ENCODE peak calls at places on chromosomes 12 and 14, in ten cellular contexts. D, E, Y, Z, K, A, Q, W, O and R are unnamed samples.

GRCh38 chr12:40693503-40693863 is 1.2 kb downstream of the CNTN1 start:
- DNase-seq in O (no peak), Y (no peak), A (no peak), W (no peak), D (no peak), E (no peak), Z (no peak), K (no peak), Q (peak), R (no peak)

GRCh38 chr14:100688051-100688450 is 38.6 kb upstream of the DLK1 start:
- DNase-seq in Z (no peak), A (no peak), D (no peak), W (no peak), Y (no peak), Q (no peak), O (no peak), K (no peak), E (no peak), R (no peak)

GRCh38 chr12:106865685-106866084 is 90.0 kb upstream of the TMEM263 start:
- DNase-seq in E (no peak), A (no peak), Y (no peak), W (no peak), K (no peak), O (no peak), Z (no peak), Q (peak), D (no peak), R (no peak)

GRCh38 chr12:106709068-106709511 is 65.4 kb upstream of the RIC8B start:
- DNase-seq in D (no peak), A (no peak), Z (no peak), W (no peak), E (no peak), O (no peak), K (no peak), Y (no peak), Q (peak), R (no peak)

GRCh38 chr12:125533434-125534029 is 468.3 kb downstream of the AACS start:
- DNase-seq in W (peak), E (peak), Z (peak), Q (peak), A (no peak), O (peak), Y (no peak), D (peak), K (no peak), R (peak)

GRCh38 chr12:55720894-55721444 is 776 bp downstream of the RDH5 start:
- DNase-seq in D (peak), A (peak), W (no peak), Z (no peak), E (no peak), O (peak), K (peak), Q (peak), Y (peak), R (no peak)

GRCh38 chr12:113443030-113443539 is 20.9 kb downstream of the SDSL start:
- DNase-seq in W (no peak), Z (no peak), D (no peak), Y (no peak), Q (no peak), K (no peak), A (no peak), O (no peak), E (no peak), R (no peak)

GRCh38 chr12:113196996-113197395 is 11.5 kb downstream of the RITA1 start:
- DNase-seq in A (peak), W (no peak), Y (peak), Q (peak), E (peak), Z (peak), O (no peak), K (peak), D (peak), R (peak)

GRCh38 chr12:24507827-24508226 is 441.1 kb downstream of the BCAT1 start:
- DNase-seq in O (no peak), K (no peak), W (no peak), Q (no peak), E (no peak), D (no peak), A (peak), Z (no peak), Y (no peak), R (no peak)

GRCh38 chr12:57658890-57659289 is 25.9 kb upstream of the B4GALNT1 start:
- DNase-seq in Y (no peak), A (no peak), E (no peak), Q (no peak), D (no peak), O (no peak), K (no peak), Z (no peak), W (no peak), R (no peak)

GRCh38 chr14:37422748-37423147 is 172.3 kb downstream of the FOXA1 start:
- DNase-seq in K (no peak), Y (no peak), A (no peak), Z (no peak), E (no peak), W (no peak), D (no peak), Q (no peak), O (no peak), R (no peak)

DNA sequence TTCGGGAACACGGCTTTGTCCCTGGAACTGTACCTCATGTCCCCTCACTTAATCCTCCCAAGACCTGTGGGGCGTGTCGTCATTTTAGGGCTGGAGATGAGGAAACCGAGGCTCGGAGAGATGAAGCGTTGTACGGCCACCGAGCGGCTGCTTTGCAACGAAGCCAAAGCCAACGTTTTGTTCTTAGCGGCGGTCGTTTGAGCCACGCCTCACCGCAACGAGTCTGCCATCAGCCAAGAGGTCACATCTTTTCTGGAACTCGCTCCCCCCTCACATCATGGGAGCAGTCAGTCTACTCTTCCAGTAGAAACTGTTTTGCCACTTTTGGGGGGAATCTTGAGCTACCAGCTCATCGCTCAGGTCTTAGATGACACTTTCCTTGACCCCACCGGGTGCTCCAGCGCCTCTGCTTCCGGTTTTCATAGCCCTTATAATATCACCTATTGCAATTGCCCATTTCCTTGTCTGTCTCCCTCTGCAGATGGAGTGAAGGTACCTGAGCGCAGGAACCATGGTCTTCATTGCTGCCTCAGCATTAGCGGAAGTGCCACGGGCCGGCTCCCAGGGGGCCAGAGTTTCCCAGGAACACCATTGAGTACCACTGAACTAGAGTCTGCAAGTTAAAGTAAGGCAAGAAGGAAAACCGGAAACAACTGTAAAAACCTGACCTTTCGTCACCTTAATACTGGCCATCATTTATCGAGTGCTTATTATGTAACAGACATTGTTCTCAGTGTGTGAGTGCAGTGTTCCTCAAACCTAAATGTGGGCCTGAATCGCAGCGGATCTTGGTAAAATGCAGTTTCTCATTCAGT is 19.6 kb downstream of the NINJ2 start:
- DNase-seq in E (no peak), Y (no peak), A (no peak), Q (peak), Z (no peak), D (no peak), K (no peak), W (no peak), O (no peak), R (peak)
- TF ChIP-seq CTCF in E (no peak), Y (no peak), A (no peak), Q (no peak), Z (no peak), D (no peak), K (no peak), W (no peak), O (no peak), R (no peak)

GRCh38 chr12:27779837-27780611 is at the start of the genes KLHL42 and MANSC4:
- DNase-seq in Z (peak), Q (peak), K (peak), E (peak), Y (peak), D (peak), A (peak), O (peak), W (peak), R (peak)
- TF ChIP-seq CTCF in Z (no peak), Q (peak), K (no peak), E (no peak), Y (no peak), D (no peak), A (no peak), O (no peak), W (no peak), R (no peak)

GRCh38 chr12:31235868-31236395 is 90.0 kb downstream of the SINHCAF start:
- DNase-seq in E (no peak), Y (no peak), W (no peak), D (no peak), O (no peak), K (no peak), Z (no peak), Q (peak), A (no peak), R (no peak)

GRCh38 chr12:31234053-31234835 is 91.7 kb downstream of the SINHCAF start:
- DNase-seq in O (no peak), Q (peak), Z (no peak), E (no peak), W (no peak), Y (no peak), K (no peak), D (no peak), A (no peak), R (no peak)

GRCh38 chr12:31236998-31237637 is 88.8 kb downstream of the SINHCAF start:
- DNase-seq in W (no peak), D (no peak), K (peak), Q (peak), A (no peak), Z (no peak), Y (no peak), E (no peak), O (no peak), R (no peak)

GRCh38 chr12:31233061-31233730 is 92.8 kb downstream of the SINHCAF start:
- DNase-seq in K (no peak), Q (peak), Y (no peak), A (no peak), O (no peak), E (no peak), W (no peak), D (no peak), Z (no peak), R (no peak)

GRCh38 chr12:31234955-31235867 is 90.7 kb downstream of the SINHCAF start:
- DNase-seq in Y (peak), A (peak), Q (peak), O (no peak), Z (no peak), K (no peak), D (peak), W (peak), E (no peak), R (no peak)
- TF ChIP-seq CTCF in Y (peak), A (peak), Q (peak), O (peak), Z (peak), K (no peak), D (peak), W (peak), E (peak), R (no peak)

GRCh38 chr12:81261508-81262207 is 183.8 kb downstream of the ACSS3 start:
- DNase-seq in Z (no peak), Y (no peak), Q (peak), O (no peak), E (no peak), D (no peak), K (no peak), W (no peak), A (no peak), R (no peak)

GRCh38 chr12:81255947-81256346 is 178.1 kb downstream of the ACSS3 start:
- DNase-seq in A (no peak), Q (peak), Z (no peak), W (no peak), Y (no peak), E (no peak), K (no peak), D (no peak), O (no peak), R (no peak)

GRCh38 chr12:81255456-81255855 is 177.6 kb downstream of the ACSS3 start:
- DNase-seq in D (no peak), A (no peak), Q (peak), K (no peak), Y (no peak), W (no peak), O (no peak), E (no peak), Z (no peak), R (no peak)

GRCh38 chr12:81259360-81259759 is 181.5 kb downstream of the ACSS3 start:
- DNase-seq in K (no peak), Q (no peak), W (no peak), Z (no peak), D (no peak), E (no peak), Y (no peak), O (no peak), A (no peak), R (no peak)

DNA sequence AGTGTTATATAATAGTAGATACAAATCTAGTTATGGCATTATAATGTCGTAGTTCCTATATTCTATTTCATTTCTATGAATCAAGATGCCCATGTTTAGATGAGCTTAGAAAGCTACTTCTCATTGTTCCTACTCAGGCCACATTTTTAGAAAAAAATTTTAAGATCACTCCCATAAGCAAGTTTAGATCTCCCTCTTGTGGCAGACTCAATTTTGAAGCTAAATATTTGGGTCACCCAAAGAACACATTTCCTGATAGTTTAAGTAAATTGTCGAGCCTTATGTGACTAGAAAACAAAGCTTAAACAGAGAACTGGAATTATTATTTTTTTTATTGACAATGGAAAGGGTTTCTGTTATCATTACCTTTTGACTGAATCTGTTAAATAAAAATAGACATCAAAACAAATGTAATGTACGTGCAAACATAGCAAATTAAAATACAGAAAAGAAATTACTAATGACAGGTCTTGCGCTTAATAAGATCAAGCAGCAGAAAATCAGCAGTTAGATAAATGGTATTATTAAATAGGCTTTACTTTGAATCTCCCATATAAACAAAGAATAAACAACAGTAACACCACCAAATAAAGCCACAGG is 180.2 kb downstream of the ACSS3 start:
- DNase-seq in K (no peak), Z (peak), O (no peak), A (peak), E (no peak), W (no peak), Q (no peak), D (peak), Y (peak), R (no peak)
- TF ChIP-seq CTCF in K (no peak), Z (peak), O (no peak), A (peak), E (peak), W (peak), Q (peak), D (peak), Y (peak), R (no peak)

GRCh38 chr12:49972641-49973360 is at the start of gene AQP6:
- DNase-seq in Q (peak), A (no peak), Z (no peak), O (peak), E (no peak), W (no peak), D (no peak), Y (no peak), K (no peak), R (no peak)

GRCh38 chr12:49974677-49975369 is 2.1 kb downstream of the AQP6 start:
- DNase-seq in E (no peak), K (no peak), Z (no peak), Q (peak), W (no peak), Y (no peak), O (no peak), A (no peak), D (no peak), R (no peak)

GRCh38 chr12:49973361-49973830 is 649 bp downstream of the AQP6 start:
- DNase-seq in Y (no peak), A (no peak), D (no peak), Q (no peak), O (no peak), W (no peak), K (no peak), E (no peak), Z (no peak), R (no peak)

GRCh38 chr12:49975370-49975761 is 2.6 kb downstream of the AQP6 start:
- DNase-seq in O (no peak), A (no peak), Q (peak), Z (no peak), Y (no peak), K (no peak), W (no peak), D (no peak), E (no peak), R (no peak)

GRCh38 chr12:49974231-49974675 is 1.5 kb downstream of the AQP6 start:
- DNase-seq in W (no peak), Q (peak), E (no peak), O (no peak), Y (peak), K (peak), A (peak), D (peak), Z (peak), R (no peak)
- TF ChIP-seq CTCF in W (peak), Q (peak), E (no peak), O (no peak), Y (peak), K (peak), A (peak), D (peak), Z (peak), R (no peak)

DNA sequence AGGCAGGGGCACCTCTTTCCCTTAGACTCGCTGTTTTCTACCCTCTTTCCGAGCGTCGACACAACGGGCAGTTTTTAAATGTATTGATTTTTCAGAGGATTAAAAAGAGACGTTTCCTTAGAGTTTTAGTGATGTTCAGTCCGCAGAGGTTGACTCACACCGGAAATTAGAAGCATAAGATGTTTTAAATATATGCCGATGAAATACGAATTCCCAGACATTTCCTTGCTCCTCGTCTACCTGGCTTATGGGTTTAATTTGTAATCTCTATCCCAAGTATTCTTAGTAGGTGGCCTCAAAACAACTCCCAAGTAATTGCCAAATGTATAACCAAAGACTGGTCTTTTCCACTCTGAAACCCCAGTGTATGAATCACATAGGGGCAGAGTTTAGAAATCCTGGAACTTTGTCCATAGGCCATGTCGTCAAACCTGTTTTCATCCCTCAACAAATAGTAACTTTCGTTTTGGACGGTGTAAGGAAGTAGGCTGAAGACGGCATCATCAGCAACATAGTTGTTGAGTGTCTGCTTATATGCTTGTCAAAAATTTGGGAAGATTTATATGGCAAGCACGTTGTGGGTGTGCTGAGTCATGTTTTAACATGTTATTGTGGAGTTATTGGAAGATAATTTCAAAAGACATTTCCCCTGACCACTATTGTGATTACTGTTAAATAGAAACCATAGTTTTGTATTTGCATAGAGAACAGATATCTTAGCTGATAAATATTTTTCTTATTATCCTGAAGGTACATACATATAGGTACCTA is 824 bp downstream of the TBK1 start:
- DNase-seq in Y (peak), D (peak), O (no peak), A (peak), K (no peak), W (no peak), Z (peak), Q (no peak), E (peak), R (peak)
- TF ChIP-seq CTCF in Y (no peak), D (no peak), O (no peak), A (no peak), K (no peak), W (no peak), Z (no peak), Q (no peak), E (no peak), R (no peak)

DNA sequence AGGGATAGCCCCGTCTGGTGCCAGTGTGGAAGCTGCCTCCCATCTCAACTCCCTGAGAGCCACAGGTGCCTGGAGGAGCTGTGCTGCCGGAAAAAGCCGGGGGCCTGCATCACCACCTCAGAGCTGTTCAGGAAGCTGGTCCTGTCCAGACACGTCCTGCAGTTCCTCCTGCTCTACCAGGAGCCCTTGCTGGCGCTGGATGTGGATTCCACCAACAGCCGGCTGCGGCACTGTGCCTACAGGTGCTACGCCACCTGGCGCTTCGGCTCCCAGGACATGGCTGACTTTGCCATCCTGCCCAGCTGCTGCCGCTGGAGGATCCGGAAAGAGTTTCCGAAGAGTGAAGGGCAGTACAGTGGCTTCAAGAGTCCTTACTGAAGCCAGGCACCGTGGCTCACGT is 25.5 kb upstream of the P2RX4 start:
- DNase-seq in O (no peak), Q (peak), A (no peak), E (no peak), W (no peak), D (no peak), Z (no peak), K (no peak), Y (no peak), R (no peak)
- TF ChIP-seq CTCF in O (no peak), Q (no peak), A (no peak), E (no peak), W (no peak), D (no peak), Z (no peak), K (no peak), Y (no peak), R (no peak)

DNA sequence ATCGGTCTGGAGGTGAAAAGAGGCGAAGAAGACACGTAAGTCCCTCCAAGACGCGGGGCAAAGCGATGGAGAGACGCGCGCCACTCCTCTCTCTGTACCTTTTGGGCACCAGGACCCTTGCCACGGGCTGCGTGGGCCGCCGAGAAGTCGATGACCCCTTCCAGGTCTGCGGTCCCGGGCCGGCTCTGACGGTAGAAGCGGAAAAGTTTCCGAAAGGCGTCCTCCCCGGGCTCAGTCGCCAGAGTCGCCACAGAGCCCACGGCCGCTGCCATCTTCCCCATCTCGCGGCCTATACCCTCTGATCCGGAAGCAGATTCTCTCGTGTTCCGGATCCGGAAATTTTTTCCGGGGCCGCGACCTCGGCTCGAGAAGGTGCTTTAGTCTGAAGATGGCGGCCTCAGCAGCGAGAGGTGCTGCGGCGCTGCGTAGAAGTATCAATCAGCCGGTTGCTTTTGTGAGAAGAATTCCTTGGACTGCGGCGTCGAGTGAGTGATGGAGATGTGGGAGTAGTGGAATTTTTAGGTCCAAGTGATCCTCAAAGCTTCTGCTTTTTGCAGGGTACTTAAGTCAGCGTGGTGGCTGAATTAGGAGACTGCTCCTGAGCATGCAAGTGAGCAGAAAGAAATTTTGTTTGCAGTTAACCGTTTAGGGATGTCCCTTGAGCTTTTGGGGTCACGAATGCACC is at the start of the genes ALKBH1 and SLIRP:
- DNase-seq in K (peak), O (peak), Z (peak), W (peak), A (peak), Q (peak), E (peak), D (peak), Y (peak), R (peak)
- TF ChIP-seq CTCF in K (no peak), O (no peak), Z (no peak), W (no peak), A (no peak), Q (no peak), E (no peak), D (no peak), Y (no peak), R (no peak)